ENCODE peak calls at places on chromosomes 3 and 15, in seven cellular contexts. Q is amniotic stem cell; D is T-helper 9 cell; Z is Peyer's patch; G is T47D; C is stimulated activated CD8-positive, alpha-beta memory T cell treated with anti-CD3 and anti-CD28 coated beads, Interleukin-7, amount 100 ng/mL, for 1 hour; E is WTC11. O is an unnamed sample.

GRCh38 chr3:923161-923910 is 169.5 kb upstream of the CNTN6 start:
- DNase-seq in Q (no peak), D (no peak), Z (no peak), G (no peak), C (no peak), E (no peak), O (no peak)

GRCh38 chr15:74781673-74782595 is at the start of gene CSK:
- DNase-seq in Q (peak; percentile 30), D (peak; percentile 74), Z (peak; percentile 89), G (peak; percentile 85), C (peak; percentile 49), E (peak; percentile 58), O (peak; percentile 81)

GRCh38 chr3:176399193-176399592 is 798.1 kb downstream of the TBL1XR1 start:
- DNase-seq in Q (no peak), D (no peak), Z (no peak), G (no peak), C (no peak), E (no peak), O (no peak)

GRCh38 chr3:41158947-41159346 is 40.4 kb upstream of the CTNNB1 start:
- DNase-seq in Q (no peak), D (no peak), Z (peak; percentile 75), G (no peak), C (no peak), E (no peak), O (no peak)

GRCh38 chr15:98967916-98968315 is 39.7 kb downstream of the PGPEP1L start:
- DNase-seq in Q (no peak), D (no peak), Z (no peak), G (no peak), C (no peak), E (no peak), O (no peak)

GRCh38 chr15:68681836-68682235 is 103.0 kb downstream of the CORO2B start:
- DNase-seq in Q (no peak), D (no peak), Z (peak; percentile 2), G (no peak), C (no peak), E (no peak), O (no peak)

GRCh38 chr15:28950916-28951315 is 65.1 kb downstream of the APBA2 start:
- DNase-seq in Q (no peak), D (no peak), Z (no peak), G (no peak), C (no peak), E (no peak), O (no peak)

GRCh38 chr3:29083607-29084120 is 197.2 kb upstream of the RBMS3 start:
- DNase-seq in Q (no peak), D (no peak), Z (no peak), G (no peak), C (no peak), E (no peak), O (no peak)

GRCh38 chr3:121126378-121127035 is 218.5 kb downstream of the STXBP5L start:
- DNase-seq in Q (no peak), D (no peak), Z (no peak), G (no peak), C (no peak), E (no peak), O (no peak)

GRCh38 chr15:101827257-101827656 is 15.3 kb downstream of the OR4F15 start:
- DNase-seq in Q (peak; percentile 52), D (no peak), Z (no peak), G (no peak), C (no peak), E (no peak), O (no peak)

GRCh38 chr3:105259505-105259904 is 107.2 kb upstream of the ALCAM start:
- DNase-seq in Q (no peak), D (no peak), Z (no peak), G (no peak), C (no peak), E (no peak), O (no peak)

GRCh38 chr3:133054572-133054971 is 16.4 kb downstream of the TMEM108 start:
- DNase-seq in Q (no peak), D (no peak), Z (no peak), G (no peak), C (no peak), E (no peak), O (no peak)

GRCh38 chr3:169172535-169172934 is 491.0 kb downstream of the MECOM start:
- DNase-seq in Q (no peak), D (no peak), Z (no peak), G (no peak), C (no peak), E (no peak), O (no peak)

GRCh38 chr15:65373163-65373651 is 4.6 kb downstream of the IGDCC3 start:
- DNase-seq in Q (no peak), D (no peak), Z (no peak), G (no peak), C (no peak), E (no peak), O (no peak)

GRCh38 chr15:100623301-100623700 is 20.9 kb downstream of the ASB7 start:
- DNase-seq in Q (no peak), D (no peak), Z (no peak), G (no peak), C (no peak), E (no peak), O (no peak)

GRCh38 chr3:125202197-125202596 is 10.4 kb downstream of the SLC12A8 start:
- DNase-seq in Q (no peak), D (no peak), Z (no peak), G (no peak), C (no peak), E (peak; percentile 30), O (no peak)

GRCh38 chr3:146972726-146973125 is 367.6 kb upstream of the PLSCR5 start:
- DNase-seq in Q (peak; percentile 2), D (no peak), Z (no peak), G (no peak), C (no peak), E (no peak), O (no peak)

GRCh38 chr3:46396129-46396528 is 10.7 kb downstream of the CCR5AS start:
- DNase-seq in Q (no peak), D (no peak), Z (peak; percentile 46), G (no peak), C (no peak), E (no peak), O (no peak)

GRCh38 chr15:64224508-64224907 is 61.7 kb upstream of the PPIB start:
- DNase-seq in Q (no peak), D (no peak), Z (no peak), G (no peak), C (no peak), E (no peak), O (no peak)

GRCh38 chr15:82045179-82045891 is 483 bp downstream of the MEX3B start:
- DNase-seq in Q (peak; percentile 27), D (peak; percentile 9), Z (peak; percentile 51), G (peak; percentile 41), C (no peak), E (peak; percentile 45), O (peak; percentile 25)

O was measured in naive thymus-derived CD8-positive, alpha-beta T cell.